ENCODE peak calls at places on chromosomes 2 and 18, in five cellular contexts. D is mesendoderm, I is GM12878, O is colonic mucosa, A is neural progenitor cell. H is an unnamed sample.
A peak's percentile ranks its signal among the peaks of the same experiment; 100 is the strongest.

GRCh38 chr2:74292752-74293151 is 50.5 kb downstream of the SLC4A5 start:
- DNase-seq in I (no peak), A (peak; percentile 13), D (no peak), O (no peak), H (no peak)

GRCh38 chr18:22169011-22169888 is at the start of gene GATA6:
- DNase-seq in A (peak; percentile 92), O (peak; percentile 94), D (peak; percentile 98), I (no peak), H (peak; percentile 73)

GRCh38 chr18:13572148-13572547 is 154.2 kb downstream of the FAM210A start:
- DNase-seq in I (no peak), D (no peak), O (no peak), A (no peak), H (no peak)

GRCh38 chr2:8579686-8580085 is 102.2 kb upstream of the ID2 start:
- DNase-seq in A (no peak), I (no peak), D (no peak), O (no peak), H (no peak)

GRCh38 chr2:7430869-7431641 is 513.8 kb downstream of the RNF144A start:
- DNase-seq in A (peak; percentile 64), O (no peak), I (no peak), D (peak; percentile 88), H (peak; percentile 35)

GRCh38 chr2:36562973-36563532 is 34.9 kb downstream of the FEZ2 start:
- DNase-seq in D (peak; percentile 82), I (no peak), A (no peak), O (no peak), H (no peak)

GRCh38 chr2:123209185-123209584 is 815.9 kb upstream of the CNTNAP5 start:
- DNase-seq in D (no peak), I (no peak), A (no peak), O (no peak), H (no peak)

GRCh38 chr2:64645014-64645418 is 8.7 kb downstream of the SERTAD2 start:
- DNase-seq in I (no peak), A (peak; percentile 91), O (peak; percentile 63), D (peak; percentile 96), H (peak; percentile 80)

GRCh38 chr2:207693641-207694249 is 17.7 kb upstream of the CCNYL1 start:
- DNase-seq in I (no peak), D (no peak), O (peak; percentile 51), A (no peak), H (no peak)

DNA sequence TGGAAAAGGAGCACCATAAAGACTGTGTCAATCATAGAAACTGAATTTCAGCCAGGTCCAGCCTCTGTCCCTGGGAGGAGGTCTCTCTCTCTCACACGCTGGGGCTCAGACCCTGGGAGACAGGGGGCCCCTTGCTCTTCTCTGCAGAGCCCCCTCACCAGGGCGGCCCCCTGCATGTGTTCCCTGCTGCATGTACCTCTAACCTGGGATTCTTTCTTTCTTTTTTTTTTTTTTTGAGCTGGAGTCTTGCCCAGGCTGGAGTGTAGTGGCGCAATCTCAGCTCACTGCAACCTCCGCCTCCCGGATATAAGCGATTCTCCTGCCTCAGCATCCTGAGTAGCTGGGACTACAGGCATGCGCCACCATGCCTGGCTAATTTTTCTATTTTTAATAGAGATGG is 46.5 kb downstream of the TPO start:
- DNase-seq in D (no peak), A (no peak), I (no peak), O (no peak), H (no peak)
- H3K9ac ChIP-seq in D (no peak overlapping the region), A (no peak overlapping the region), I (no peak overlapping the region), O (no peak overlapping the region), H (no peak overlapping the region)

GRCh38 chr18:79756826-79757225 is 40.9 kb upstream of the KCNG2 start:
- DNase-seq in O (no peak), D (no peak), I (no peak), A (no peak), H (no peak)

GRCh38 chr18:79754022-79754761 is 43.5 kb upstream of the KCNG2 start:
- DNase-seq in O (no peak), I (no peak), D (no peak), A (no peak), H (no peak)

GRCh38 chr18:79756143-79756500 is 41.6 kb upstream of the KCNG2 start:
- DNase-seq in O (no peak), I (no peak), A (no peak), D (no peak), H (no peak)

GRCh38 chr18:79754831-79755351 is 42.8 kb upstream of the KCNG2 start:
- DNase-seq in D (no peak), O (no peak), A (no peak), I (no peak), H (no peak)

GRCh38 chr18:79755496-79756142 is 42.1 kb upstream of the KCNG2 start:
- DNase-seq in A (no peak), I (no peak), O (no peak), D (no peak), H (no peak)
- H3K9ac ChIP-seq in A (no peak overlapping the region), I (no peak overlapping the region), O (no peak overlapping the region), D (no peak overlapping the region), H (no peak overlapping the region)

GRCh38 chr2:157628532-157629415 is at the start of gene ACVR1C:
- DNase-seq in O (peak; percentile 91), D (peak; percentile 96), I (no peak), A (peak; percentile 90), H (peak; percentile 72)

GRCh38 chr2:157625311-157625710 is 3.4 kb downstream of the ACVR1C start:
- DNase-seq in A (no peak), D (no peak), O (no peak), I (no peak), H (no peak)

GRCh38 chr2:157628282-157628531 is 457 bp downstream of the ACVR1C start:
- DNase-seq in A (no peak), D (no peak), I (no peak), O (no peak), H (no peak)

DNA sequence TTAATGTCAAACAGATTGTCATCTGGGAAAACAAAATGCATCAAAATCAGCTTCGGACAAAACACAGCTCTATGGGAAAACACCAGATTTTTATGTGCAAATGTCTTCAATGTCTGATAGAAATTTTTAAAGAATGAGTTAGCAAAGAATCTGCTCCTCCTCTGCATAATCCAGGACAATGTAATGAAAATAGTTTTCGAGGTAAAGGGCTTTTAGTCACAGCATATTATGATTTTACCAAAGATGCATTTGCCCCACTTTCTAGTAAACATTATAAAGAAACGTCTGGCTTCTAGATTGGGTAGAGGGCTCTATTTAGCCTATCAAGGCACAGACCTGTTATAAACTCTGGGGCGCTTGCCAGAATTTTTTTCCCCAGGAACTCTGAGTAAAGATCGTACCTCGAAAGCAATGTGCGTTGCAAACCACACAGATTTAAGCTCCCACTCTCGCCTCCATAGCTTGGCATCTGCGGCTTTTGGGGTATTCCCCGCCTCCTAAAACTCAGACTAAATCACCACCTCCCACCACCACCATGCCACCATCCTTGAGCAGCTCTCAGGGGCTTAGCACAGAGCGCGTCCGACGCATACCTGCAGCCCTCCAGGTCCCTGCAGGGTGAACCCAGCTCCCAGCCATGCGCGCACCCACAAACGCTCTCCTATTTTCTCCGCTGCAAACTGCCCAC is 926 bp downstream of the ACVR1C start:
- DNase-seq in I (no peak), A (peak; percentile 44), D (peak; percentile 3), O (peak; percentile 85), H (peak; percentile 2)
- H3K9ac ChIP-seq in I (no peak overlapping the region), A (no peak overlapping the region), D (no peak overlapping the region), O (peak overlapping the region; percentile 87), H (no peak overlapping the region)

DNA sequence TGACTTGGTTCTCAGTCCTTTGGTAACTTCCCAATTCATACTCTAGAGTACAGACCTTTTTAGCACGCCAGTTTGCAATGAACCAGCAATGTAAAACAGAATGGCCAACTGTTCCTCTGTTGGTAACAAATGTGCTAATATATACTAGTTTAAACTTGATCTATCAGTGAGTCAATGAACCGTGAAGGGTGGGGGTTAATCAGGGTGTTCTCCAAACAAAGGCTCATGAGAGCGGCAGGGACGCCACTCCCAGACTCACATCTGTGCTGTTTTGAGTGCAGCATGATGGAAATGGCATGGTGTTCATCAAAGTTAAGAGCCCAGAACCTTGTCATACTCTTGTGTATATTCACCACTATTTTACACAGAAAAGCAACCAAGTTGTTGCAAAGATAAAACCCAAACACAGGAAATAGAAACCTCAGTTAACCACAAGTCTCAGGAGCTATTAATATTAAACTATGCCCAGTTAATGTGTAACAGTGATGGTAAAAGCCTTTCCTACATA is 70.3 kb downstream of the CERKL start:
- DNase-seq in I (peak; percentile 81), D (no peak), O (no peak), A (peak; percentile 7), H (no peak)
- H3K9ac ChIP-seq in I (no peak overlapping the region), D (no peak overlapping the region), O (no peak overlapping the region), A (no peak overlapping the region), H (no peak overlapping the region)

H was measured in neuronal stem cell.